ENCODE peak calls at places on chromosomes 4 and X, in four cellular contexts. M is HCT116, D is transverse colon, T is dorsolateral prefrontal cortex. V is an unnamed sample.

GRCh38 chr4:77576351-77576750 is 29.3 kb upstream of the CXCL13 start:
- DNase-seq in T (no peak), M (no peak), D (no peak), V (no peak)

GRCh38 chr4:155442267-155443105 is 65.7 kb upstream of the MAP9 start:
- DNase-seq in M (peak), D (peak), T (peak), V (peak)

GRCh38 chr4:20658456-20658855 is 41.8 kb upstream of the PACRGL start:
- DNase-seq in T (no peak), M (no peak), D (no peak), V (no peak)

GRCh38 chr4:39280770-39281169 is 85.4 kb downstream of the RFC1 start:
- DNase-seq in D (no peak), T (no peak), M (no peak), V (no peak)

GRCh38 chr4:112083587-112084347 is 61.5 kb upstream of the FAM241A start:
- DNase-seq in M (no peak), T (no peak), D (no peak), V (peak)

GRCh38 chr4:74886490-74886889 is 46.4 kb upstream of the PARM1 start:
- DNase-seq in T (no peak), D (no peak), M (no peak), V (peak)

GRCh38 chrX:47467106-47467505 is 15.9 kb downstream of the ZNF41 start:
- DNase-seq in M (no peak), D (no peak), T (no peak), V (no peak)

GRCh38 chr4:11634283-11634682 is 205.6 kb upstream of the HS3ST1 start:
- DNase-seq in D (peak), M (no peak), T (no peak), V (no peak)

GRCh38 chr4:150160473-150160872 is 82.2 kb downstream of the DCLK2 start:
- DNase-seq in M (no peak), T (no peak), D (no peak), V (peak)

GRCh38 chr4:20629180-20630115 is 70.8 kb upstream of the PACRGL start:
- DNase-seq in T (no peak), M (no peak), D (no peak), V (no peak)

GRCh38 chr4:6179362-6179761 is 21.0 kb downstream of the JAKMIP1 start:
- DNase-seq in D (peak), M (no peak), T (no peak), V (no peak)

GRCh38 chr4:1533501-1534064 is 127.3 kb upstream of the NKX1-1 start:
- DNase-seq in D (no peak), M (no peak), T (no peak), V (no peak)

GRCh38 chr4:153987291-153987690 is 198.4 kb upstream of the SFRP2 start:
- DNase-seq in M (no peak), T (no peak), D (no peak), V (peak)

GRCh38 chr4:110640608-110641007 is 17.7 kb upstream of the PITX2 start:
- DNase-seq in D (no peak), M (no peak), T (no peak), V (no peak)

GRCh38 chr4:67725132-67725531 is 24.2 kb upstream of the UBA6 start:
- DNase-seq in T (no peak), D (no peak), M (no peak), V (peak)

GRCh38 chrX:117053260-117053659 is 590.5 kb upstream of the CT83 start:
- DNase-seq in M (no peak), D (no peak), T (no peak), V (no peak)

GRCh38 chrX:135437867-135438733 is 16.4 kb downstream of the SMIM10L2A start:
- DNase-seq in D (no peak), M (no peak), T (no peak), V (no peak)

GRCh38 chr4:183634086-183634485 is 24.9 kb downstream of the RWDD4 start:
- DNase-seq in D (no peak), M (no peak), T (no peak), V (no peak)

GRCh38 chr4:100060765-100061416 is 110.8 kb upstream of the H2AZ1 start:
- DNase-seq in M (no peak), D (no peak), T (no peak), V (no peak)

GRCh38 chr4:80115368-80116181 is 42.5 kb upstream of the ANTXR2 start:
- DNase-seq in D (no peak), T (no peak), M (no peak), V (no peak)

GRCh38 chrX:136735604-136736003 is 45.1 kb downstream of the ARHGEF6 start:
- DNase-seq in D (no peak), T (no peak), M (no peak), V (no peak)

GRCh38 chr4:183129675-183130074 is 30.6 kb downstream of the WWC2 start:
- DNase-seq in D (no peak), M (no peak), T (no peak), V (no peak)

GRCh38 chr4:139207247-139207646 is 30.2 kb upstream of the ELF2 start:
- DNase-seq in T (no peak), D (no peak), M (no peak), V (no peak)

GRCh38 chr4:75995727-75996126 is 5.0 kb upstream of the SDAD1 start:
- DNase-seq in T (no peak), M (peak), D (no peak), V (peak)

GRCh38 chr4:55947912-55948725 is 626 bp upstream of the CEP135 start:
- DNase-seq in T (no peak), D (no peak), M (peak), V (peak)

GRCh38 chr4:166941629-166942028 is 292.7 kb downstream of the SPOCK3 start:
- DNase-seq in T (no peak), M (peak), D (no peak), V (no peak)

GRCh38 chr4:139763205-139763604 is 97.6 kb downstream of the MGST2 start:
- DNase-seq in T (no peak), M (no peak), D (no peak), V (no peak)

GRCh38 chr4:38141808-38142500 is 181.8 kb downstream of the PTTG2 start:
- DNase-seq in D (no peak), T (no peak), M (no peak), V (peak)

GRCh38 chr4:76526585-76526990 is 91.6 kb downstream of the SHROOM3 start:
- DNase-seq in D (no peak), M (no peak), T (no peak), V (peak)

GRCh38 chrX:17443546-17443945 is 68.5 kb downstream of the NHS start:
- DNase-seq in M (no peak), T (no peak), D (no peak), V (no peak)

GRCh38 chr4:13162886-13163285 is 321.3 kb downstream of the RAB28 start:
- DNase-seq in T (no peak), D (no peak), M (no peak), V (peak)

GRCh38 chrX:153412746-153413720 is 1.8 kb downstream of the ZFP92 start:
- DNase-seq in T (no peak), M (no peak), D (no peak), V (no peak)
- H3K4me3 ChIP-seq in T (no peak), M (no peak), D (no peak), V (no peak)

GRCh38 chr4:122842984-122843531 is 16.4 kb downstream of the FGF2 start:
- DNase-seq in M (no peak), T (no peak), D (peak), V (no peak)

GRCh38 chr4:122845760-122846159 is 19.1 kb downstream of the FGF2 start:
- DNase-seq in D (no peak), T (no peak), M (no peak), V (no peak)

GRCh38 chr4:122845066-122845465 is 18.4 kb downstream of the FGF2 start:
- DNase-seq in M (no peak), D (no peak), T (no peak), V (no peak)

GRCh38 chr4:122838034-122838433 is 11.4 kb downstream of the FGF2 start:
- DNase-seq in D (no peak), T (no peak), M (no peak), V (no peak)

DNA sequence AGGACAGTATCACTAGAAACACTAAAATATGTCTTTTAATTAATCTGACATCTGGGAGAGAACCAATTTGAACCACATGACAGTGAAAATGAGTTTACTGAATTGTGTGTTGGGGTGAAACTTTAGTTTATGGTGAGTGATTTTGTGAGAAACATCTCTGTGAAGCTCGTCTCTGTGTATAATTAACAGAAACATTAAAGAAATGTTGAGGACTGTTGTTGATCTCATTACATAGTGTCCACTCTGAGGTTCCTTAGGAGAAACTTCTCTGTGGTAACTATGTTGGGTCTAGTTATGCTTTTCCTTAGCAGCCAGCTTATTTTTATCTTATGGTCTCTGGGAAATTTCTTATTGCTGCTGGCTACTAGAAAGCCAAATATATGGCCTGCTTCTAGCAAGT is 15.8 kb downstream of the FGF2 start:
- DNase-seq in D (no peak), T (no peak), M (no peak), V (no peak)
- H3K4me3 ChIP-seq in D (no peak), T (no peak), M (no peak), V (no peak)

GRCh38 chr4:159367421-159368105 is 264.7 kb downstream of the RAPGEF2 start:
- DNase-seq in T (no peak), D (no peak), M (no peak), V (no peak)
- H3K4me3 ChIP-seq in T (no peak), D (no peak), M (no peak), V (no peak)

DNA sequence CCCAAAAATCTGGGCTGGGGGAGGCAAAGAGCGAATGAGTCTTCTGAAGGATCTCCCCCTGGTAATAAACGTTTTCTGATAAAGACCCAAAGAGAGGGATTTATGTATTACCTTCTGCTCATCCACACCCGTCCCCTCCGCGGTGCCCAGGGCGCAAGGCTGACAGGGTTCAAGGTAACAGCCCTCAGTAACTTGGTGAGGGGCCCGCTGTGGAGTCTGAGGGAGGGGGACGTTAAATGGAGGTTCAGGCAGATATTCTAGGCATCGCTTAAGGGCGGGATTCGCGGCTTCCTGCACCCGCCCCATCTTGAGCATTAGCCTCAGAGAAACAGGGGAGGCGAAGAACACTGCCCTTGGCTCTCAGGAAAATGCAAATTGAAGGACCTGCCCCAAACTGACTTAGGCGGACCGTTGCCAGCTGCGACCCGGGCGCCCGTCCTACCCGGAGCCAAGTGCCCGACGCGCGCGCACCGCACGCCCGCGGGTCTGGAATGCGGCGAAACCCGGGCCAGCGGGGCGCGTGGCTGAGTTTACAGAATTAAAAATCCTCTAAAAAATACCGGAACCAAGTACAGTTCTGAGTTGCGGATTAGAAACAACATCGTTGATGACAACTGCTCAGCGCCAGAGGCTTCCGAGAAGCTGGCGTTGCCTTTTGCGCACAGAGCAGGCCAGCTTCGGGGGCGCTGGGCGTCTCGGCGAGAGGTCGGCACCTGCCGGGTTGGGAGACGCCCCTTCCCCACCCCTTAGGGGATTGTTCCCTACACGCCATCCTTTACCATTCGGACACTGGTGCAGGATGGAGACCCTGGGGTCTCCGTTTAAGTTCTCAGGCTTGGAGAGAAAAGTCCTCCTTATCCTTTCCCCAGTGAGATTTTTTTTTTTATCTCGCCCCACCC is 2.8 kb downstream of the HELT start:
- DNase-seq in T (no peak), M (no peak), D (no peak), V (no peak)
- H3K4me3 ChIP-seq in T (peak), M (no peak), D (no peak), V (no peak)

DNA sequence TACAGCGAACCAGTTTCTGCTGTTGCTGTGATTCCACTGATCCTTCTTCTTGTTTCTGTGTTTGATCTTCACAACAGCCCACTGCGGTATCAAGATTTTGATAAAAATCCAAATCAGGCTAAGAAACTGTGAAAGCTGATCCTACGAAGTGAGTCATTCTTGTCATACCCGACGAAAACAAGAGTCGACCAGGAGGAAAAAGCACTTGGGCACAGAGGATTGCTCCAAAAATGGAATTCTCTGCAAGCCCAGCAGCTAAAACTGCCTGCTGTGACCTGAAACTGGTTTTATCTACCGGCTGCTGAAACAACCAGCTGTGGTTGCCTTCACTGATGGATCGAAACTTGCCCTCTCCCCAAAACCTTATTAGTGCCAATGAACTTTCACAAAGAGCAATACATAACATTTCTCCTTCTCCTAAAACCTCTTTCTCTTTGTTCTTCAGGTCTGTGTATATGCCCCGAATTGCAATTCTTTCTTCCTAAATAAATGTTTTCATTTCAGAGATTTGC is 607.0 kb upstream of the PRKX start:
- DNase-seq in T (no peak), D (no peak), M (no peak), V (no peak)
- H3K4me3 ChIP-seq in T (no peak), D (no peak), M (no peak), V (no peak)